ENCODE peak calls at places on chromosomes 5 and 9, in four cellular contexts. R is endothelial cell, V is kidney epithelial cell, X is progenitor cell of endocrine pancreas. I is an unnamed sample.

GRCh38 chr5:138459311-138459710 is 6.0 kb upstream of the EGR1 start:
- DNase-seq in V (no peak), R (no peak), X (no peak), I (no peak)

GRCh38 chr9:134560206-134560605 is 81.4 kb upstream of the COL5A1 start:
- DNase-seq in R (no peak), V (no peak), X (no peak), I (no peak)

GRCh38 chr9:85522459-85523092 is 219.2 kb downstream of the AGTPBP1 start:
- DNase-seq in R (peak; percentile 58), V (no peak), X (peak; percentile 14), I (peak; percentile 67)

GRCh38 chr9:1046639-1047604 is 3.2 kb upstream of the DMRT2 start:
- DNase-seq in V (no peak), X (no peak), R (no peak), I (no peak)

GRCh38 chr5:163770625-163771024 is 265.2 kb downstream of the MAT2B start:
- DNase-seq in X (no peak), R (no peak), V (no peak), I (no peak)

GRCh38 chr9:107485451-107486043 is 4.0 kb downstream of the KLF4 start:
- DNase-seq in X (no peak), V (no peak), R (no peak), I (no peak)

GRCh38 chr9:135788576-135789300 is 86.8 kb downstream of the KCNT1 start:
- DNase-seq in V (no peak), R (no peak), X (no peak), I (no peak)

GRCh38 chr5:97538916-97539315 is 355.9 kb upstream of the RIOK2 start:
- DNase-seq in V (no peak), R (no peak), X (no peak), I (no peak)

GRCh38 chr9:18910435-18910834 is 122.6 kb downstream of the SAXO1 start:
- DNase-seq in V (no peak), X (no peak), R (no peak), I (no peak)

GRCh38 chr9:122347348-122348287 is 23.2 kb upstream of the PTGS1 start:
- DNase-seq in V (no peak), X (no peak), R (no peak), I (no peak)

GRCh38 chr9:14713187-14713799 is 9.2 kb downstream of the CER1 start:
- DNase-seq in V (no peak), X (no peak), R (no peak), I (no peak)

GRCh38 chr5:137265457-137265856 is 233.7 kb downstream of the SPOCK1 start:
- DNase-seq in V (no peak), R (no peak), X (no peak), I (no peak)

GRCh38 chr9:127033059-127033458 is 89.4 kb downstream of the ANGPTL2 start:
- DNase-seq in X (no peak), V (no peak), R (no peak), I (no peak)

GRCh38 chr9:133707065-133707760 is 30.9 kb downstream of the SARDH start:
- DNase-seq in R (no peak), X (no peak), V (no peak), I (peak; percentile 9)

GRCh38 chr5:6818594-6819512 is 105.6 kb downstream of the TENT4A start:
- DNase-seq in V (no peak), X (no peak), R (no peak), I (no peak)

GRCh38 chr5:134651531-134651930 is 2.9 kb downstream of the SEC24A start:
- DNase-seq in V (no peak), X (no peak), R (no peak), I (no peak)

GRCh38 chr9:129102791-129103594 is 7.6 kb downstream of the CRAT start:
- DNase-seq in V (no peak), R (peak; percentile 63), X (no peak), I (peak; percentile 58)

GRCh38 chr9:96618209-96619108 is 1.2 kb downstream of the CDC14B start:
- DNase-seq in V (no peak), R (peak; percentile 22), X (peak; percentile 21), I (peak; percentile 37)

GRCh38 chr9:38233343-38233742 is 159.2 kb upstream of the ALDH1B1 start:
- DNase-seq in X (no peak), R (no peak), V (no peak), I (no peak)

GRCh38 chr9:91141407-91141973 is 220.2 kb downstream of the AUH start:
- DNase-seq in R (no peak), X (no peak), V (no peak), I (no peak)

GRCh38 chr5:173202266-173202875 is 32.6 kb downstream of the NKX2-5 start:
- DNase-seq in X (no peak), V (no peak), R (no peak), I (no peak)

GRCh38 chr9:81682797-81683196 is 6.5 kb downstream of the TLE1 start:
- DNase-seq in R (no peak), V (no peak), X (no peak), I (no peak)

GRCh38 chr5:179234563-179235135 is 110.6 kb downstream of the ADAMTS2 start:
- DNase-seq in V (no peak), R (no peak), X (no peak), I (no peak)

GRCh38 chr9:68704804-68705635 is at the start of gene PIP5K1B:
- DNase-seq in R (peak; percentile 60), V (peak; percentile 9), X (peak; percentile 71), I (peak; percentile 73)

GRCh38 chr9:26341545-26341944 is 551.1 kb downstream of the CAAP1 start:
- DNase-seq in X (no peak), R (no peak), V (no peak), I (no peak)

GRCh38 chr9:132350861-132351315 is 3.9 kb downstream of the SETX start:
- DNase-seq in V (no peak), R (no peak), X (no peak), I (no peak)

GRCh38 chr9:136854113-136854841 is 2.1 kb downstream of the MAMDC4 start:
- DNase-seq in V (no peak), X (no peak), R (no peak), I (peak; percentile 18)

GRCh38 chr5:88675758-88676636 is 207.0 kb downstream of the MEF2C start:
- DNase-seq in X (no peak), V (no peak), R (peak; percentile 47), I (peak; percentile 88)

GRCh38 chr5:60077292-60077691 is 183.8 kb upstream of the PDE4D start:
- DNase-seq in R (no peak), X (no peak), V (no peak), I (no peak)

GRCh38 chr5:142059304-142059940 is 46.6 kb upstream of the GNPDA1 start:
- DNase-seq in X (no peak), V (no peak), R (no peak), I (no peak)
- TF ChIP-seq CTCF in X (no peak), V (no peak), R (no peak), I (no peak)

GRCh38 chr5:176814313-176814685 is 3.9 kb downstream of the UNC5A start:
- DNase-seq in V (no peak), R (no peak), X (no peak), I (no peak)

GRCh38 chr5:176810687-176811501 is 535 bp downstream of the UNC5A start:
- DNase-seq in V (no peak), X (no peak), R (no peak), I (no peak)

GRCh38 chr5:176814836-176815438 is 4.6 kb downstream of the UNC5A start:
- DNase-seq in R (no peak), X (no peak), V (no peak), I (no peak)

GRCh38 chr5:176813587-176814312 is 3.4 kb downstream of the UNC5A start:
- DNase-seq in R (no peak), X (no peak), V (no peak), I (no peak)

GRCh38 chr5:176812269-176813259 is 2.2 kb downstream of the UNC5A start:
- DNase-seq in R (peak; percentile 84), V (no peak), X (peak; percentile 61), I (peak; percentile 91)
- TF ChIP-seq CTCF in R (peak; percentile 49), V (peak; percentile 89), X (peak; percentile 80), I (peak; percentile 69)

GRCh38 chr5:139636975-139637408 is 11.2 kb upstream of the CXXC5 start:
- DNase-seq in X (no peak), V (no peak), R (no peak), I (no peak)
- TF ChIP-seq CTCF in X (no peak), V (no peak), R (no peak), I (peak; percentile 8)

DNA sequence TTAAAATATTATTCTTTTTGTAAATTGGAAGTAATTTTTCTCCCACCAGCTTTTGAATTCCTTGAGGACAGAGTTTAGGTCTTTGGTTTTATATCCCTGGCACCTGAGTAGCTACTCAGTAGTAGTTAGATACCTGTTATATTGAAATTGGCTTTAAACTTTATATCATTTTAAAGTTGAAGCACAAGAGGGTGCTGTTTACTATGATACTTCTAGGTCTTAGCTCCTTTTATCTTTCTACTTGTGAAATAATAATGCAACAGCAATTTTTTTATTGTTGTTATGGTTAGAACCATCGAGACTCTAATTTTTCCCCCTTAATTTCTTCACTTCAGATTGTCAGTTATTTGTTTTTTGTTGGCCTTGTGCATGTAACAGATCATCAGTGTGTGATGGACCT is 46.3 kb downstream of the AP3S1 start:
- DNase-seq in X (no peak), R (no peak), V (no peak), I (no peak)
- TF ChIP-seq CTCF in X (no peak), R (no peak), V (peak; percentile 8), I (no peak)

GRCh38 chr5:40165789-40166728 is 513.7 kb upstream of the PTGER4 start:
- DNase-seq in V (no peak), X (no peak), R (no peak), I (no peak)
- TF ChIP-seq CTCF in V (no peak), X (no peak), R (no peak), I (no peak)

DNA sequence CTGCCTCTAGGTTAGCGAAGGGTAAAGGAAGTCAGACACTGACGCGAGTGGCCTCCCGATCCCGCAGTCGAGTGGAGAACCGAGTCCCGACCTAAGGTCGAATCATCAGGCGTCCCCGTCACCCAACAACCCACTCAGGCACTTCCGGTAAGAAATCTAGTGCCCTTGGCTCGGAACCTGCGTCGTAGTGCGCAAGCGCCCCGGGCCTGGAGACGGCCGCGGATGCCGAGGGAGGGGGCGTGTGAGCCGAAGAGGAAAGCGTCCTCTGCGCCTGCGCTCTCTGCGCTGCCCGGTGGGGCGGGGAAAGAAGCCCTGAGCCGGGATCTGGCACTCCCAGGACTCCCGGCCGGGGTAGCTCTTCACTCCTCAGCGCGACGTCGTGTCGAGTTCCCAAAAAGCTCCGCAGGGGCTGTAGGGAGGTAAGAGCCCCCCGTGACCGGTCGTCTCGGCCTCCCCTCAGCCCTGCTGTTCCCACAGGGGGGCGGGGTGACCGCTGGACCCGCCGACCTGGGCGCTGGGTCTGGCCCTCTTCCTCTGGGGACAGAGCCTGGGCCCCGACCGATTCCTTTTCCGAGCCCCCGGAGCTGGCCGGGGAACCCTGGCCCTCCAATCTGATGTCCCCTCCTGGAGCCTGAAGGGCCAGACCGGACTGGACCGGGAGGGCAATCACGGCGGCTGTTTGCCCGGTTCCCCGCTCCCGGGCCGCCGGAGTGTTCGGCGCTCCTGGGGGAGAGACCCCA is at the start of gene ZFYVE16:
- DNase-seq in V (peak; percentile 85), R (peak; percentile 99), X (peak; percentile 96), I (peak; percentile 99)
- TF ChIP-seq CTCF in V (peak; percentile 32), R (no peak), X (peak; percentile 47), I (peak; percentile 39)